ENCODE peak calls at places on chromosome 2, in four cellular contexts. T is A549, L is HepG2, Z is H1. X is an unnamed sample.

GRCh38 chr2:1755436-1756191 is 11.3 kb upstream of the PXDN start:
- DNase-seq in T (no peak), L (no peak), Z (no peak), X (no peak)

GRCh38 chr2:163213699-163214098 is 375.1 kb upstream of the KCNH7 start:
- DNase-seq in T (no peak), L (no peak), Z (no peak), X (no peak)

GRCh38 chr2:127084611-127085031 is 22.3 kb downstream of the BIN1 start:
- DNase-seq in T (no peak), L (no peak), Z (no peak), X (no peak)

GRCh38 chr2:236131073-236131692 is 37.0 kb downstream of the GBX2 start:
- DNase-seq in T (no peak), L (no peak), Z (no peak), X (no peak)

GRCh38 chr2:225597911-225598310 is 198.4 kb downstream of the NYAP2 start:
- DNase-seq in T (no peak), L (no peak), Z (no peak), X (no peak)

GRCh38 chr2:176039375-176039774 is 37.3 kb upstream of the LNPK start:
- DNase-seq in T (no peak), L (no peak), Z (no peak), X (no peak)

GRCh38 chr2:116952254-116952653 is 862.2 kb upstream of the DDX18 start:
- DNase-seq in T (no peak), L (no peak), Z (no peak), X (no peak)

GRCh38 chr2:238636269-238637073 is 209.7 kb downstream of the ASB1 start:
- DNase-seq in T (no peak), L (no peak), Z (peak), X (no peak)

GRCh38 chr2:164739966-164740365 is 101.7 kb downstream of the COBLL1 start:
- DNase-seq in T (no peak), L (no peak), Z (no peak), X (no peak)

GRCh38 chr2:232229296-232229916 is 149.1 kb upstream of the ALPP start:
- DNase-seq in T (no peak), L (no peak), Z (no peak), X (no peak)

GRCh38 chr2:68043719-68044498 is 18.9 kb downstream of the C1D start:
- DNase-seq in T (no peak), L (no peak), Z (no peak), X (no peak)

GRCh38 chr2:41267929-41268659 is 779.7 kb upstream of the PKDCC start:
- DNase-seq in T (no peak), L (no peak), Z (no peak), X (peak)

GRCh38 chr2:149002378-149002890 is 36.1 kb upstream of the LYPD6B start:
- DNase-seq in T (no peak), L (no peak), Z (no peak), X (no peak)

GRCh38 chr2:197577446-197577845 is 61.6 kb downstream of the MOB4 start:
- DNase-seq in T (no peak), L (no peak), Z (no peak), X (no peak)

GRCh38 chr2:58215429-58215828 is 25.7 kb downstream of the FANCL start:
- DNase-seq in T (no peak), L (no peak), Z (no peak), X (no peak)

GRCh38 chr2:144424559-144425240 is 95.2 kb downstream of the ZEB2 start:
- DNase-seq in T (no peak), L (no peak), Z (no peak), X (no peak)

GRCh38 chr2:54904836-54905235 is 145.4 kb downstream of the RTN4 start:
- DNase-seq in T (no peak), L (peak), Z (no peak), X (no peak)

GRCh38 chr2:136527560-136527959 is 237.8 kb upstream of the THSD7B start:
- DNase-seq in T (no peak), L (peak), Z (peak), X (no peak)
- TF ChIP-seq RNF2 in T (no peak), L (no peak), Z (no peak), X (no peak)

GRCh38 chr2:217868911-217869334 is 133.9 kb downstream of the TNS1 start:
- DNase-seq in T (no peak), L (no peak), Z (no peak), X (no peak)
- TF ChIP-seq RNF2 in T (no peak), L (no peak), Z (no peak), X (no peak)

GRCh38 chr2:172427990-172428840 is 829 bp downstream of the ITGA6 start:
- DNase-seq in T (peak), L (peak), Z (peak), X (peak)
- TF ChIP-seq RNF2 in T (peak), L (no peak), Z (no peak), X (no peak)

GRCh38 chr2:239879423-239880084 is 145.6 kb downstream of the NDUFA10 start:
- DNase-seq in T (no peak), L (no peak), Z (peak), X (no peak)
- TF ChIP-seq RNF2 in T (no peak), L (no peak), Z (no peak), X (no peak)

DNA sequence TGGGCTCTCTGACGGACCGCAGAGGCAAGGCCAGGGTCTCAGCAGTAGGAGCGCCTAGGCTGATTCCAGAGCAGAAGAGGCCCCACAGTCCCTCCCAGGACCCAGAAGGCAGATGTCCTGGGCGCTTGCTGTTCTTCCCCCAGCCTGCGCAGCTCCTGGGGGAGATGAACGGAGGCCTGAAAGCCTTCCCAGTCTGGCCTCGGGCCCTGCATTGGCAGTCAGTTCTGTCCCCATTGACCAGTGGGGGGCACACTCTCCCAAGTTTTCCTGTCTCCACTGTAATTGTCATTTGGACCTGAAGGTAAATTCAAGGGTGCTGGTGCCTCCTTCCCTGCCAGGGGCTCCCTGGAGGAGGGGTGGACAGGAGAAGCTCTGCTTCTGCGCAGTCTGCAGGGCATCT is 345.7 kb downstream of the CYP26B1 start:
- DNase-seq in T (peak), L (peak), Z (peak), X (peak)
- TF ChIP-seq RNF2 in T (no peak), L (no peak), Z (no peak), X (no peak)

GRCh38 chr2:28347596-28347995 is 45.1 kb upstream of the FOSL2 start:
- DNase-seq in T (no peak), L (no peak), Z (no peak), X (no peak)

GRCh38 chr2:28345619-28346018 is 47.0 kb upstream of the FOSL2 start:
- DNase-seq in T (no peak), L (no peak), Z (no peak), X (no peak)

GRCh38 chr2:28347193-28347592 is 45.5 kb upstream of the FOSL2 start:
- DNase-seq in T (no peak), L (no peak), Z (no peak), X (no peak)

GRCh38 chr2:28348149-28348567 is 44.5 kb upstream of the FOSL2 start:
- DNase-seq in T (no peak), L (no peak), Z (no peak), X (no peak)

DNA sequence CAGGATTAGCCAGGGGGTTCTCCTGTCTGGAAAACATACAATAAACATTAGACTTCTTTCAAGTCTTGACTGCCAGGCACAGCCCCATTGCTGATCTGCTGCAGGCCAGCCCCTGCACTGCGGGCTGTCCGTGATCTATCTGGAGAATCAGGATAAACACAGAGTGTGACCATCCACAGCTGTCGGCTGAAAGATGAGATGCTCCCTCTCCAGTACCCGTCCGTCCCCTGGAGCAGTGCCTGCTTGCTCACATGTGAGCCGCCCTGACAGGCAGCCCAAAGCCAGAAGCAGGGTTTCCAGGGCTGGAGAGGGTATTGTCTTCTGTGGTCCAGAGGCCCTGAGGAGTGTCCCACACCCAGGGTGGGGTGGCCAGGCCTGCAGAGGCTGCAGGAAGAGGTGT is 46.1 kb upstream of the FOSL2 start:
- DNase-seq in T (no peak), L (no peak), Z (no peak), X (no peak)
- TF ChIP-seq RNF2 in T (no peak), L (no peak), Z (no peak), X (no peak)

GRCh38 chr2:188181884-188182283 is 109.8 kb upstream of the GULP1 start:
- DNase-seq in T (no peak), L (no peak), Z (no peak), X (no peak)

GRCh38 chr2:188189356-188189755 is 102.3 kb upstream of the GULP1 start:
- DNase-seq in T (no peak), L (no peak), Z (no peak), X (no peak)

GRCh38 chr2:188193230-188193629 is 98.4 kb upstream of the GULP1 start:
- DNase-seq in T (no peak), L (no peak), Z (no peak), X (no peak)

GRCh38 chr2:188187726-188188125 is 103.9 kb upstream of the GULP1 start:
- DNase-seq in T (no peak), L (no peak), Z (no peak), X (no peak)
- TF ChIP-seq RNF2 in T (no peak), L (no peak), Z (no peak), X (no peak)

GRCh38 chr2:200575957-200576356 is 9.9 kb upstream of the AOX1 start:
- DNase-seq in T (no peak), L (no peak), Z (no peak), X (no peak)
- TF ChIP-seq RNF2 in T (no peak), L (no peak), Z (no peak), X (no peak)

DNA sequence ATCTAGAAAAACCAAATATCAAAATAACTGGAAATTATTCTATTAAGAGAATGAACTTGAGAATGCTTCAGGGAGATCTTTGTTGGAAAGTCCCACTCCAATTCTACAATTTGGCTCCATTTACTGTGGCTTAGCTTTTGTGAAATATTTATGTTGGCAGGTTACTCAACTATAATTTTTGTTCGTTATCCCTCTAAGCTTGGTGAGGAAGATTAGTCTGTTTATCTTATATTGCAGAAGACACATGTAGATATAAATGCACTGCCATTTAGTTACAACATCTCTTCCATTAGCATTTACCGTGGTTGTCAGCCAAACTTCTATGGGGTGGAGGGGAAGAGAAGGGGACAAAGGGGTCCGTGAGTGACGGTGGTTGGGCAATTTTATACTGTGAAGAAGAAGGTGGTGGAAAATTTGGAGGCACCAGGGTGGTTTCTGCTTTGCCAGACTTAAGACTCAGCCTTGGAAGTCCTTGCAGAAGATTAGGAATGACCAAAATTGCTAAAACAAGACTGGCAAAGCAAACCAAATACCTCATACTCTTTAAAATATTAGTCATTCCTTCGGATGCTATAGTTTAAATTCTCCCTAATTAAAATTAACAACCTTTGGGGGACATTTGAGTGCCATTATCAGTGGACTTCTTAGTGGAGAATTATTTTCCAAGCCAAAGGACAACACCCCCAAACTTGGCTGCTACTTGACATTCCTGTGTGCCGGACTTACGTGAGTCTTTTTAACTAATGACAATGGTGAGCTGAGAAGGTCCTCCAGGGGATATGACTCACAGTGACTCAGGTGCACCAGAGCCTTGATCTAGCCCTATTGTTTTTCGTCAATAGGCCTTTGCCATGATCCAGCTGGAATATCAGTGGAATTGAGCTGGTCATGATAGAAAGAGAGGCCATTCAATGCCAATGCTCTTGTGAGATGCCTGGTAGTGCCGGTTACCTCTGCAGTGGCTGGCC is 117.8 kb upstream of the CXCR4 start:
- DNase-seq in T (peak), L (peak), Z (no peak), X (no peak)
- TF ChIP-seq RNF2 in T (no peak), L (no peak), Z (no peak), X (no peak)

X was measured in K562.